ENCODE peak calls at places on chromosome 17, in seven cellular contexts. U is cardiac fibroblast; T is T-helper 2 cell; X is right cardiac atrium; O is HS-5; W is stimulated activated CD8-positive, alpha-beta memory T cell treated with anti-CD3 and anti-CD28 coated beads, Interleukin-15, amount 100 ng/mL, for 1 hour; B is stimulated activated CD4-positive, alpha-beta T cell treated with anti-CD3 and anti-CD28 coated beads, TNF-alpha, amount 100 ng/mL, for 48 hours. E is an unnamed sample.

GRCh38 chr17:72852267-72852945 is 240.1 kb downstream of the SLC39A11 start:
- DNase-seq in B (no peak), X (no peak), W (no peak), U (no peak), O (peak), T (no peak), E (no peak)

GRCh38 chr17:77462101-77462500 is 321.3 kb downstream of the SEC14L1 start:
- DNase-seq in B (no peak), U (no peak), O (no peak), X (no peak), T (no peak), W (no peak), E (no peak)

GRCh38 chr17:32877164-32877764 is 340 bp upstream of the MYO1D start:
- DNase-seq in X (peak), T (peak), W (peak), O (no peak), B (peak), U (peak), E (peak)

GRCh38 chr17:67238976-67239375 is 6.0 kb downstream of the HELZ start:
- DNase-seq in W (no peak), U (no peak), X (no peak), T (no peak), B (no peak), O (no peak), E (no peak)

GRCh38 chr17:42512246-42512645 is 23.8 kb upstream of the NAGLU start:
- DNase-seq in U (no peak), B (no peak), T (no peak), O (no peak), W (no peak), X (peak), E (no peak)

GRCh38 chr17:30906101-30906911 is at the start of gene TEFM:
- DNase-seq in W (peak), O (peak), X (peak), B (peak), T (peak), U (peak), E (peak)

GRCh38 chr17:77836557-77837041 is 121.9 kb upstream of the TNRC6C start:
- DNase-seq in B (no peak), U (peak), O (no peak), X (no peak), W (no peak), T (no peak), E (no peak)

GRCh38 chr17:6366144-6366755 is 68.7 kb downstream of the AIPL1 start:
- DNase-seq in T (no peak), W (no peak), B (no peak), O (peak), U (no peak), X (no peak), E (no peak)

GRCh38 chr17:78450696-78451344 is 72.4 kb downstream of the PGS1 start:
- DNase-seq in B (no peak), O (no peak), T (no peak), W (no peak), U (no peak), X (no peak), E (no peak)

GRCh38 chr17:27491713-27492190 is 35.5 kb downstream of the KSR1 start:
- DNase-seq in W (no peak), O (no peak), B (no peak), T (no peak), U (no peak), X (no peak), E (no peak)

GRCh38 chr17:42178817-42179216 is 2.1 kb downstream of the KCNH4 start:
- DNase-seq in T (no peak), B (no peak), X (no peak), U (no peak), O (no peak), W (no peak), E (no peak)

GRCh38 chr17:50459081-50459676 is 9.5 kb downstream of the CHAD start:
- DNase-seq in X (no peak), O (no peak), W (no peak), T (no peak), B (no peak), U (no peak), E (no peak)

GRCh38 chr17:57293077-57293476 is 36.8 kb downstream of the MSI2 start:
- DNase-seq in B (no peak), X (no peak), T (no peak), U (peak), O (no peak), W (no peak), E (no peak)

GRCh38 chr17:40485851-40486512 is 15.4 kb downstream of the TNS4 start:
- DNase-seq in W (no peak), X (peak), T (no peak), B (no peak), U (peak), O (peak), E (peak)

GRCh38 chr17:39548494-39548893 is 59.2 kb downstream of the NEUROD2 start:
- DNase-seq in X (peak), T (no peak), B (no peak), U (peak), W (no peak), O (no peak), E (no peak)

GRCh38 chr17:12510535-12510934 is 155.2 kb upstream of the MYOCD start:
- DNase-seq in O (no peak), B (no peak), U (peak), W (no peak), T (no peak), X (no peak), E (no peak)

GRCh38 chr17:74159226-74159840 is 44.1 kb upstream of the RPL38 start:
- DNase-seq in U (no peak), T (no peak), W (no peak), B (no peak), O (no peak), X (no peak), E (no peak)

GRCh38 chr17:79991140-79991923 is 44.3 kb downstream of the TBC1D16 start:
- DNase-seq in W (peak), X (peak), U (peak), B (peak), T (peak), O (no peak), E (peak)

GRCh38 chr17:58318065-58318481 is 10.5 kb downstream of the TSPOAP1 start:
- DNase-seq in T (no peak), U (no peak), X (no peak), W (no peak), O (no peak), B (no peak), E (no peak)

GRCh38 chr17:58575511-58575910 is 61.1 kb upstream of the MTMR4 start:
- DNase-seq in T (no peak), U (peak), X (no peak), B (no peak), W (no peak), O (peak), E (no peak)

GRCh38 chr17:50908140-50908859 is 42.1 kb upstream of the TOB1 start:
- DNase-seq in U (no peak), B (no peak), T (no peak), X (no peak), W (no peak), O (no peak), E (no peak)

GRCh38 chr17:11177340-11177739 is 63.7 kb upstream of the SHISA6 start:
- DNase-seq in U (no peak), T (no peak), X (no peak), W (no peak), B (no peak), O (no peak), E (no peak)

GRCh38 chr17:56125830-56126819 is 27.1 kb upstream of the ANKFN1 start:
- DNase-seq in B (no peak), T (no peak), O (peak), U (peak), X (no peak), W (no peak), E (peak)

GRCh38 chr17:65359016-65359415 is 202.4 kb downstream of the AXIN2 start:
- DNase-seq in W (no peak), T (no peak), X (no peak), U (peak), O (peak), B (peak), E (peak)

GRCh38 chr17:78618264-78619066 is 41.3 kb upstream of the DNAH17 start:
- DNase-seq in O (no peak), B (no peak), X (peak), T (no peak), U (peak), W (no peak), E (no peak)

GRCh38 chr17:79159471-79159870 is 84.8 kb downstream of the ENGASE start:
- DNase-seq in U (no peak), O (no peak), X (no peak), W (no peak), T (no peak), B (no peak), E (no peak)

GRCh38 chr17:27898096-27898495 is 4.9 kb upstream of the LYRM9 start:
- DNase-seq in X (no peak), O (no peak), W (no peak), T (no peak), U (no peak), B (no peak), E (no peak)

GRCh38 chr17:83189673-83190385 is 110.4 kb downstream of the METRNL start:
- DNase-seq in U (peak), X (peak), W (no peak), O (peak), T (peak), B (no peak), E (peak)

GRCh38 chr17:33291248-33292183 is 1.6 kb downstream of the ASIC2 start:
- DNase-seq in W (no peak), X (peak), T (no peak), O (no peak), B (no peak), U (peak), E (no peak)

GRCh38 chr17:3843935-3844516 is 2.0 kb downstream of the NCBP3 start:
- DNase-seq in U (peak), T (no peak), X (peak), W (no peak), B (peak), O (no peak), E (no peak)

GRCh38 chr17:77782611-77783010 is 175.9 kb upstream of the TNRC6C start:
- DNase-seq in W (no peak), B (no peak), X (no peak), T (no peak), U (no peak), O (no peak), E (no peak)

GRCh38 chr17:4010754-4011153 is 46.5 kb upstream of the ATP2A3 start:
- DNase-seq in B (no peak), W (no peak), X (no peak), O (no peak), T (no peak), U (no peak), E (no peak)

GRCh38 chr17:8488931-8489330 is 53.2 kb downstream of the NDEL1 start:
- DNase-seq in T (no peak), U (peak), W (no peak), X (no peak), O (peak), B (no peak), E (peak)

GRCh38 chr17:15169676-15170075 is 95.5 kb downstream of the PMP22 start:
- DNase-seq in O (no peak), U (no peak), X (no peak), T (no peak), W (no peak), B (no peak), E (no peak)

GRCh38 chr17:18959071-18959844 is 7.3 kb downstream of the SLC5A10 start:
- DNase-seq in T (no peak), B (no peak), X (peak), W (no peak), O (no peak), U (no peak), E (no peak)